ENCODE peak calls at places on chromosome 22, in nine cellular contexts. C, T, W, U, F, I, S, O and Y are unnamed samples.

GRCh38 chr22:27801616-27802388 is at the start of gene MN1:
- DNase-seq in F (peak; percentile 76), C (no peak), I (no peak), O (peak; percentile 44), S (no peak), U (peak; percentile 58), T (no peak), W (peak; percentile 50), Y (peak; percentile 8)

GRCh38 chr22:28907311-28908008 is 24.1 kb downstream of the ZNRF3 start:
- DNase-seq in T (peak; percentile 19), S (no peak), W (peak; percentile 80), F (no peak), I (peak; percentile 66), O (no peak), U (no peak), C (no peak), Y (peak; percentile 78)

GRCh38 chr22:41343717-41344116 is 38.0 kb upstream of the TEF start:
- DNase-seq in C (no peak), I (no peak), S (no peak), W (no peak), U (no peak), F (peak; percentile 49), O (no peak), T (no peak), Y (no peak)

GRCh38 chr22:22030493-22031182 is 48.1 kb upstream of the TOP3B start:
- DNase-seq in C (no peak), O (peak; percentile 21), I (no peak), F (no peak), W (no peak), U (no peak), T (no peak), S (no peak), Y (no peak)

GRCh38 chr22:28674121-28674563 is 5.5 kb downstream of the TTC28 start:
- DNase-seq in T (no peak), I (no peak), F (no peak), W (peak; percentile 14), O (peak; percentile 66), U (no peak), C (no peak), S (peak; percentile 4), Y (peak; percentile 61)

GRCh38 chr22:20111045-20111688 is 4.7 kb upstream of the RANBP1 start:
- DNase-seq in U (no peak), F (no peak), S (no peak), O (no peak), C (peak; percentile 78), W (peak; percentile 46), T (no peak), I (no peak), Y (peak; percentile 2)

GRCh38 chr22:38981005-38981658 is 1.0 kb upstream of the APOBEC3B start:
- DNase-seq in T (no peak), C (peak; percentile 56), U (no peak), S (no peak), O (peak; percentile 33), F (no peak), I (no peak), W (no peak), Y (peak; percentile 59)

GRCh38 chr22:24752091-24752623 is 22.4 kb downstream of the PIWIL3 start:
- DNase-seq in O (no peak), U (no peak), I (no peak), S (no peak), W (no peak), T (no peak), F (no peak), C (no peak), Y (no peak)

GRCh38 chr22:38259370-38259769 is 13.4 kb downstream of the TMEM184B start:
- DNase-seq in S (no peak), U (no peak), F (no peak), I (no peak), T (no peak), O (no peak), W (no peak), C (no peak), Y (no peak)

GRCh38 chr22:29799217-29799680 is 32.1 kb downstream of the UQCR10 start:
- DNase-seq in T (peak; percentile 94), O (peak; percentile 99), C (peak; percentile 99), I (peak; percentile 97), S (peak; percentile 54), U (peak; percentile 69), W (no peak), F (peak; percentile 95), Y (peak; percentile 85)

GRCh38 chr22:19886605-19887250 is 32.1 kb upstream of the GNB1L start:
- DNase-seq in O (peak; percentile 56), S (no peak), C (no peak), U (no peak), I (no peak), T (no peak), F (no peak), W (no peak), Y (peak; percentile 48)

GRCh38 chr22:47549741-47550340 is 787.4 kb downstream of the TBC1D22A start:
- DNase-seq in O (no peak), W (no peak), F (peak; percentile 39), S (no peak), C (no peak), T (no peak), U (no peak), I (peak; percentile 78), Y (no peak)

GRCh38 chr22:32606181-32606580 is 131.6 kb downstream of the FBXO7 start:
- DNase-seq in S (no peak), I (no peak), O (peak; percentile 24), W (no peak), C (no peak), T (no peak), U (no peak), F (no peak), Y (no peak)

GRCh38 chr22:19874307-19875060 is 19.8 kb upstream of the GNB1L start:
- DNase-seq in U (no peak), O (no peak), W (peak; percentile 44), I (peak; percentile 91), F (peak; percentile 45), C (peak; percentile 57), T (peak; percentile 63), S (no peak), Y (no peak)

GRCh38 chr22:45775569-45776312 is 104.1 kb downstream of the ATXN10 start:
- DNase-seq in O (no peak), S (no peak), T (no peak), C (no peak), U (no peak), F (no peak), W (no peak), I (no peak), Y (no peak)

GRCh38 chr22:42814215-42814614 is 42.9 kb downstream of the ARFGAP3 start:
- DNase-seq in I (no peak), S (no peak), C (no peak), F (no peak), W (no peak), T (no peak), U (no peak), O (no peak), Y (peak; percentile 17)

GRCh38 chr22:24390576-24390975 is 36.8 kb upstream of the ADORA2A start:
- DNase-seq in W (no peak), F (no peak), C (no peak), S (no peak), T (peak; percentile 85), U (no peak), I (peak; percentile 79), O (no peak), Y (no peak)

GRCh38 chr22:23180893-23181762 is 819 bp downstream of the BCR start:
- DNase-seq in U (no peak), O (no peak), T (no peak), C (no peak), W (peak; percentile 36), S (no peak), I (no peak), F (no peak), Y (no peak)

GRCh38 chr22:39898997-39899396 is 1.9 kb upstream of the GRAP2 start:
- DNase-seq in W (no peak), U (no peak), O (no peak), S (no peak), C (no peak), T (no peak), I (no peak), F (no peak), Y (no peak)

GRCh38 chr22:45877036-45877380 is 100.0 kb downstream of the WNT7B start:
- DNase-seq in W (no peak), T (no peak), F (peak; percentile 27), S (no peak), I (no peak), U (no peak), C (no peak), O (no peak), Y (no peak)

GRCh38 chr22:31248138-31248745 is 36.1 kb downstream of the LIMK2 start:
- DNase-seq in O (peak; percentile 93), U (peak; percentile 32), S (peak; percentile 83), I (peak; percentile 90), F (no peak), T (peak; percentile 90), W (peak; percentile 57), C (peak; percentile 44), Y (peak; percentile 91)

GRCh38 chr22:50271519-50271970 is 1.4 kb upstream of the MAPK11 start:
- DNase-seq in I (no peak), O (peak; percentile 64), W (peak; percentile 72), U (no peak), F (no peak), C (peak; percentile 61), S (no peak), T (no peak), Y (peak; percentile 15)

GRCh38 chr22:49470741-49471134 is 356.9 kb downstream of the BRD1 start:
- DNase-seq in O (no peak), T (no peak), F (no peak), U (no peak), C (no peak), W (no peak), I (no peak), S (no peak), Y (no peak)

GRCh38 chr22:40240160-40240559 is 62.4 kb downstream of the TNRC6B start:
- DNase-seq in F (no peak), O (no peak), C (no peak), W (no peak), I (no peak), S (no peak), T (no peak), U (no peak), Y (no peak)

GRCh38 chr22:21054046-21054713 is 8.4 kb downstream of the LRRC74B start:
- DNase-seq in O (no peak), C (no peak), U (no peak), I (no peak), W (no peak), F (no peak), T (no peak), S (no peak), Y (no peak)

GRCh38 chr22:35072939-35073338 is 7.0 kb downstream of the ISX start:
- DNase-seq in U (no peak), S (no peak), O (peak; percentile 58), C (no peak), W (no peak), I (peak; percentile 9), T (peak; percentile 73), F (no peak), Y (peak; percentile 48)